ENCODE peak calls at places on chromosomes 11 and 22, in six cellular contexts. One of them, this sample, is unnamed.

GRCh38 chr22:19772673-19773469 is 12.3 kb downstream of the TBX1 start:
- DNase-seq in T-cell: no peak
- DNase-seq in GM10248: no peak
- DNase-seq in ecto neural progenitor cell: no peak
- DNase-seq in activated T-helper 1 cell treated with anti-CD3 and anti-CD28 coated beads, Interleukin-12 subunit alpha, Interleukin-12 subunit beta, Interleukin-2, Interleukin-4 antibody, amounts not matched to agents 30 ng/mL and 10 ng/mL and 1 ng/mL, durations not matched to agents 14 hours and 24 hours and 36 hours: no peak
- DNase-seq in neural crest cell: no peak
- DNase-seq in this sample: no peak

GRCh38 chr22:50548913-50549790 is 3.5 kb downstream of the KLHDC7B start:
- DNase-seq in T-cell: no peak
- DNase-seq in GM10248: peak
- DNase-seq in ecto neural progenitor cell: peak
- DNase-seq in activated T-helper 1 cell treated with anti-CD3 and anti-CD28 coated beads, Interleukin-12 subunit alpha, Interleukin-12 subunit beta, Interleukin-2, Interleukin-4 antibody, amounts not matched to agents 30 ng/mL and 10 ng/mL and 1 ng/mL, durations not matched to agents 14 hours and 24 hours and 36 hours: no peak
- DNase-seq in neural crest cell: no peak
- DNase-seq in this sample: no peak

GRCh38 chr11:17277024-17277584 is 565 bp downstream of the NUCB2 start:
- DNase-seq in T-cell: no peak
- DNase-seq in GM10248: peak
- DNase-seq in ecto neural progenitor cell: no peak
- DNase-seq in activated T-helper 1 cell treated with anti-CD3 and anti-CD28 coated beads, Interleukin-12 subunit alpha, Interleukin-12 subunit beta, Interleukin-2, Interleukin-4 antibody, amounts not matched to agents 30 ng/mL and 10 ng/mL and 1 ng/mL, durations not matched to agents 14 hours and 24 hours and 36 hours: peak
- DNase-seq in neural crest cell: no peak
- DNase-seq in this sample: peak

GRCh38 chr11:63888170-63889086 is 28.5 kb downstream of the RCOR2 start:
- DNase-seq in T-cell: peak
- DNase-seq in GM10248: peak
- DNase-seq in ecto neural progenitor cell: no peak
- DNase-seq in activated T-helper 1 cell treated with anti-CD3 and anti-CD28 coated beads, Interleukin-12 subunit alpha, Interleukin-12 subunit beta, Interleukin-2, Interleukin-4 antibody, amounts not matched to agents 30 ng/mL and 10 ng/mL and 1 ng/mL, durations not matched to agents 14 hours and 24 hours and 36 hours: peak
- DNase-seq in neural crest cell: no peak
- DNase-seq in this sample: peak

GRCh38 chr22:20663137-20663828 is 110.6 kb upstream of the SERPIND1 start:
- DNase-seq in T-cell: no peak
- DNase-seq in GM10248: no peak
- DNase-seq in ecto neural progenitor cell: no peak
- DNase-seq in activated T-helper 1 cell treated with anti-CD3 and anti-CD28 coated beads, Interleukin-12 subunit alpha, Interleukin-12 subunit beta, Interleukin-2, Interleukin-4 antibody, amounts not matched to agents 30 ng/mL and 10 ng/mL and 1 ng/mL, durations not matched to agents 14 hours and 24 hours and 36 hours: no peak
- DNase-seq in neural crest cell: no peak
- DNase-seq in this sample: no peak

GRCh38 chr11:96390403-96390830 is 604 bp downstream of the JRKL start:
- DNase-seq in T-cell: no peak
- DNase-seq in GM10248: no peak
- DNase-seq in ecto neural progenitor cell: no peak
- DNase-seq in activated T-helper 1 cell treated with anti-CD3 and anti-CD28 coated beads, Interleukin-12 subunit alpha, Interleukin-12 subunit beta, Interleukin-2, Interleukin-4 antibody, amounts not matched to agents 30 ng/mL and 10 ng/mL and 1 ng/mL, durations not matched to agents 14 hours and 24 hours and 36 hours: no peak
- DNase-seq in neural crest cell: no peak
- DNase-seq in this sample: no peak

GRCh38 chr11:119774180-119774763 is 45.3 kb upstream of the NECTIN1 start:
- DNase-seq in T-cell: no peak
- DNase-seq in GM10248: no peak
- DNase-seq in ecto neural progenitor cell: no peak
- DNase-seq in activated T-helper 1 cell treated with anti-CD3 and anti-CD28 coated beads, Interleukin-12 subunit alpha, Interleukin-12 subunit beta, Interleukin-2, Interleukin-4 antibody, amounts not matched to agents 30 ng/mL and 10 ng/mL and 1 ng/mL, durations not matched to agents 14 hours and 24 hours and 36 hours: no peak
- DNase-seq in neural crest cell: peak
- DNase-seq in this sample: no peak

GRCh38 chr11:8772571-8772970 is 90.0 kb downstream of the RPL27A start:
- DNase-seq in T-cell: no peak
- DNase-seq in GM10248: no peak
- DNase-seq in ecto neural progenitor cell: no peak
- DNase-seq in activated T-helper 1 cell treated with anti-CD3 and anti-CD28 coated beads, Interleukin-12 subunit alpha, Interleukin-12 subunit beta, Interleukin-2, Interleukin-4 antibody, amounts not matched to agents 30 ng/mL and 10 ng/mL and 1 ng/mL, durations not matched to agents 14 hours and 24 hours and 36 hours: no peak
- DNase-seq in neural crest cell: no peak
- DNase-seq in this sample: no peak

GRCh38 chr11:102323542-102324261 is 6.4 kb downstream of the BIRC3 start:
- DNase-seq in T-cell: no peak
- DNase-seq in GM10248: no peak
- DNase-seq in ecto neural progenitor cell: no peak
- DNase-seq in activated T-helper 1 cell treated with anti-CD3 and anti-CD28 coated beads, Interleukin-12 subunit alpha, Interleukin-12 subunit beta, Interleukin-2, Interleukin-4 antibody, amounts not matched to agents 30 ng/mL and 10 ng/mL and 1 ng/mL, durations not matched to agents 14 hours and 24 hours and 36 hours: no peak
- DNase-seq in neural crest cell: no peak
- DNase-seq in this sample: no peak

GRCh38 chr11:75589933-75590332 is 27.9 kb downstream of the SERPINH1 start:
- DNase-seq in T-cell: no peak
- DNase-seq in GM10248: no peak
- DNase-seq in ecto neural progenitor cell: no peak
- DNase-seq in activated T-helper 1 cell treated with anti-CD3 and anti-CD28 coated beads, Interleukin-12 subunit alpha, Interleukin-12 subunit beta, Interleukin-2, Interleukin-4 antibody, amounts not matched to agents 30 ng/mL and 10 ng/mL and 1 ng/mL, durations not matched to agents 14 hours and 24 hours and 36 hours: no peak
- DNase-seq in neural crest cell: no peak
- DNase-seq in this sample: no peak

GRCh38 chr11:21811572-21811971 is 381.3 kb upstream of the ANO5 start:
- DNase-seq in T-cell: no peak
- DNase-seq in GM10248: no peak
- DNase-seq in ecto neural progenitor cell: peak
- DNase-seq in activated T-helper 1 cell treated with anti-CD3 and anti-CD28 coated beads, Interleukin-12 subunit alpha, Interleukin-12 subunit beta, Interleukin-2, Interleukin-4 antibody, amounts not matched to agents 30 ng/mL and 10 ng/mL and 1 ng/mL, durations not matched to agents 14 hours and 24 hours and 36 hours: no peak
- DNase-seq in neural crest cell: no peak
- DNase-seq in this sample: no peak

GRCh38 chr11:118907051-118907748 is 18.5 kb downstream of the BCL9L start:
- DNase-seq in T-cell: peak
- DNase-seq in GM10248: peak
- DNase-seq in ecto neural progenitor cell: peak
- DNase-seq in activated T-helper 1 cell treated with anti-CD3 and anti-CD28 coated beads, Interleukin-12 subunit alpha, Interleukin-12 subunit beta, Interleukin-2, Interleukin-4 antibody, amounts not matched to agents 30 ng/mL and 10 ng/mL and 1 ng/mL, durations not matched to agents 14 hours and 24 hours and 36 hours: peak
- DNase-seq in neural crest cell: peak
- DNase-seq in this sample: peak

GRCh38 chr11:29352273-29352672 is 664.6 kb downstream of the KCNA4 start:
- DNase-seq in T-cell: no peak
- DNase-seq in GM10248: no peak
- DNase-seq in ecto neural progenitor cell: no peak
- DNase-seq in activated T-helper 1 cell treated with anti-CD3 and anti-CD28 coated beads, Interleukin-12 subunit alpha, Interleukin-12 subunit beta, Interleukin-2, Interleukin-4 antibody, amounts not matched to agents 30 ng/mL and 10 ng/mL and 1 ng/mL, durations not matched to agents 14 hours and 24 hours and 36 hours: no peak
- DNase-seq in neural crest cell: no peak
- DNase-seq in this sample: no peak

GRCh38 chr22:45246060-45246985 is 5.6 kb upstream of the KIAA0930 start:
- DNase-seq in T-cell: no peak
- DNase-seq in GM10248: no peak
- DNase-seq in ecto neural progenitor cell: peak
- DNase-seq in activated T-helper 1 cell treated with anti-CD3 and anti-CD28 coated beads, Interleukin-12 subunit alpha, Interleukin-12 subunit beta, Interleukin-2, Interleukin-4 antibody, amounts not matched to agents 30 ng/mL and 10 ng/mL and 1 ng/mL, durations not matched to agents 14 hours and 24 hours and 36 hours: no peak
- DNase-seq in neural crest cell: no peak
- DNase-seq in this sample: no peak

GRCh38 chr11:75513250-75513649 is 12.5 kb downstream of the GDPD5 start:
- DNase-seq in T-cell: no peak
- DNase-seq in GM10248: no peak
- DNase-seq in ecto neural progenitor cell: no peak
- DNase-seq in activated T-helper 1 cell treated with anti-CD3 and anti-CD28 coated beads, Interleukin-12 subunit alpha, Interleukin-12 subunit beta, Interleukin-2, Interleukin-4 antibody, amounts not matched to agents 30 ng/mL and 10 ng/mL and 1 ng/mL, durations not matched to agents 14 hours and 24 hours and 36 hours: no peak
- DNase-seq in neural crest cell: no peak
- DNase-seq in this sample: no peak

GRCh38 chr11:334264-335033 is 13.8 kb upstream of the IFITM3 start:
- DNase-seq in T-cell: no peak
- DNase-seq in GM10248: no peak
- DNase-seq in ecto neural progenitor cell: peak
- DNase-seq in activated T-helper 1 cell treated with anti-CD3 and anti-CD28 coated beads, Interleukin-12 subunit alpha, Interleukin-12 subunit beta, Interleukin-2, Interleukin-4 antibody, amounts not matched to agents 30 ng/mL and 10 ng/mL and 1 ng/mL, durations not matched to agents 14 hours and 24 hours and 36 hours: no peak
- DNase-seq in neural crest cell: no peak
- DNase-seq in this sample: no peak

GRCh38 chr22:48500481-48501230 is 1327.0 kb downstream of the BRD1 start:
- DNase-seq in T-cell: no peak
- DNase-seq in GM10248: no peak
- DNase-seq in ecto neural progenitor cell: no peak
- DNase-seq in activated T-helper 1 cell treated with anti-CD3 and anti-CD28 coated beads, Interleukin-12 subunit alpha, Interleukin-12 subunit beta, Interleukin-2, Interleukin-4 antibody, amounts not matched to agents 30 ng/mL and 10 ng/mL and 1 ng/mL, durations not matched to agents 14 hours and 24 hours and 36 hours: no peak
- DNase-seq in neural crest cell: no peak
- DNase-seq in this sample: no peak

GRCh38 chr22:46337870-46338269 is 2.4 kb downstream of the TRMU start:
- DNase-seq in T-cell: no peak
- DNase-seq in GM10248: no peak
- DNase-seq in ecto neural progenitor cell: no peak
- DNase-seq in activated T-helper 1 cell treated with anti-CD3 and anti-CD28 coated beads, Interleukin-12 subunit alpha, Interleukin-12 subunit beta, Interleukin-2, Interleukin-4 antibody, amounts not matched to agents 30 ng/mL and 10 ng/mL and 1 ng/mL, durations not matched to agents 14 hours and 24 hours and 36 hours: no peak
- DNase-seq in neural crest cell: no peak
- DNase-seq in this sample: no peak

GRCh38 chr11:58576792-58577440 is 1.3 kb upstream of the LPXN start:
- DNase-seq in T-cell: no peak
- DNase-seq in GM10248: no peak
- DNase-seq in ecto neural progenitor cell: no peak
- DNase-seq in activated T-helper 1 cell treated with anti-CD3 and anti-CD28 coated beads, Interleukin-12 subunit alpha, Interleukin-12 subunit beta, Interleukin-2, Interleukin-4 antibody, amounts not matched to agents 30 ng/mL and 10 ng/mL and 1 ng/mL, durations not matched to agents 14 hours and 24 hours and 36 hours: no peak
- DNase-seq in neural crest cell: no peak
- DNase-seq in this sample: no peak

GRCh38 chr22:27804683-27805297 is 3.2 kb upstream of the MN1 start:
- DNase-seq in T-cell: no peak
- DNase-seq in GM10248: peak
- DNase-seq in ecto neural progenitor cell: peak
- DNase-seq in activated T-helper 1 cell treated with anti-CD3 and anti-CD28 coated beads, Interleukin-12 subunit alpha, Interleukin-12 subunit beta, Interleukin-2, Interleukin-4 antibody, amounts not matched to agents 30 ng/mL and 10 ng/mL and 1 ng/mL, durations not matched to agents 14 hours and 24 hours and 36 hours: peak
- DNase-seq in neural crest cell: peak
- DNase-seq in this sample: peak

GRCh38 chr11:108984021-108984420 is 319.2 kb downstream of the DDX10 start:
- DNase-seq in T-cell: no peak
- DNase-seq in GM10248: no peak
- DNase-seq in ecto neural progenitor cell: no peak
- DNase-seq in activated T-helper 1 cell treated with anti-CD3 and anti-CD28 coated beads, Interleukin-12 subunit alpha, Interleukin-12 subunit beta, Interleukin-2, Interleukin-4 antibody, amounts not matched to agents 30 ng/mL and 10 ng/mL and 1 ng/mL, durations not matched to agents 14 hours and 24 hours and 36 hours: no peak
- DNase-seq in neural crest cell: no peak
- DNase-seq in this sample: no peak

GRCh38 chr11:124669193-124669592 is 4.3 kb downstream of the SIAE start:
- DNase-seq in T-cell: no peak
- DNase-seq in GM10248: peak
- DNase-seq in ecto neural progenitor cell: no peak
- DNase-seq in activated T-helper 1 cell treated with anti-CD3 and anti-CD28 coated beads, Interleukin-12 subunit alpha, Interleukin-12 subunit beta, Interleukin-2, Interleukin-4 antibody, amounts not matched to agents 30 ng/mL and 10 ng/mL and 1 ng/mL, durations not matched to agents 14 hours and 24 hours and 36 hours: peak
- DNase-seq in neural crest cell: peak
- DNase-seq in this sample: peak

GRCh38 chr11:11843642-11844041 is 1.9 kb downstream of the USP47 start:
- DNase-seq in T-cell: no peak
- DNase-seq in GM10248: no peak
- DNase-seq in ecto neural progenitor cell: no peak
- DNase-seq in activated T-helper 1 cell treated with anti-CD3 and anti-CD28 coated beads, Interleukin-12 subunit alpha, Interleukin-12 subunit beta, Interleukin-2, Interleukin-4 antibody, amounts not matched to agents 30 ng/mL and 10 ng/mL and 1 ng/mL, durations not matched to agents 14 hours and 24 hours and 36 hours: no peak
- DNase-seq in neural crest cell: no peak
- DNase-seq in this sample: no peak

GRCh38 chr11:35518766-35519165 is 6.7 kb downstream of the PAMR1 start:
- DNase-seq in T-cell: no peak
- DNase-seq in GM10248: no peak
- DNase-seq in ecto neural progenitor cell: no peak
- DNase-seq in activated T-helper 1 cell treated with anti-CD3 and anti-CD28 coated beads, Interleukin-12 subunit alpha, Interleukin-12 subunit beta, Interleukin-2, Interleukin-4 antibody, amounts not matched to agents 30 ng/mL and 10 ng/mL and 1 ng/mL, durations not matched to agents 14 hours and 24 hours and 36 hours: no peak
- DNase-seq in neural crest cell: no peak
- DNase-seq in this sample: no peak

GRCh38 chr11:26993965-26994446 is at the start of gene FIBIN:
- DNase-seq in T-cell: no peak
- DNase-seq in GM10248: no peak
- DNase-seq in ecto neural progenitor cell: peak
- DNase-seq in activated T-helper 1 cell treated with anti-CD3 and anti-CD28 coated beads, Interleukin-12 subunit alpha, Interleukin-12 subunit beta, Interleukin-2, Interleukin-4 antibody, amounts not matched to agents 30 ng/mL and 10 ng/mL and 1 ng/mL, durations not matched to agents 14 hours and 24 hours and 36 hours: no peak
- DNase-seq in neural crest cell: no peak
- DNase-seq in this sample: no peak